ENCODE peak calls at places on chromosomes 12 and 14, in five cellular contexts. One of them, this sample, is unnamed.

GRCh38 chr14:39097159-39097558 is 5.9 kb downstream of the SEC23A start:
- DNase-seq in stomach: no peak
- DNase-seq in tibial nerve: no peak
- DNase-seq in sigmoid colon: no peak
- DNase-seq in upper lobe of left lung: no peak
- DNase-seq in this sample: no peak

GRCh38 chr12:121577443-121578180 is 3.2 kb downstream of the KDM2B start:
- DNase-seq in stomach: no peak
- DNase-seq in tibial nerve: no peak
- DNase-seq in sigmoid colon: no peak
- DNase-seq in upper lobe of left lung: no peak
- DNase-seq in this sample: peak

GRCh38 chr14:85399196-85399595 is 130.7 kb upstream of the FLRT2 start:
- DNase-seq in stomach: no peak
- DNase-seq in tibial nerve: no peak
- DNase-seq in sigmoid colon: no peak
- DNase-seq in upper lobe of left lung: no peak
- DNase-seq in this sample: no peak

GRCh38 chr14:99055019-99055418 is 217.0 kb downstream of the BCL11B start:
- DNase-seq in stomach: no peak
- DNase-seq in tibial nerve: no peak
- DNase-seq in sigmoid colon: no peak
- DNase-seq in upper lobe of left lung: no peak
- DNase-seq in this sample: no peak

GRCh38 chr14:59337151-59337611 is 128.0 kb downstream of the GPR135 start:
- DNase-seq in stomach: peak
- DNase-seq in tibial nerve: peak
- DNase-seq in sigmoid colon: peak
- DNase-seq in upper lobe of left lung: peak
- DNase-seq in this sample: peak

GRCh38 chr12:109999983-110000505 is 814 bp downstream of the ANKRD13A start:
- DNase-seq in stomach: peak
- DNase-seq in tibial nerve: no peak
- DNase-seq in sigmoid colon: no peak
- DNase-seq in upper lobe of left lung: peak
- DNase-seq in this sample: peak

GRCh38 chr12:52208424-52209165 is 16.8 kb upstream of the KRT80 start:
- DNase-seq in stomach: no peak
- DNase-seq in tibial nerve: no peak
- DNase-seq in sigmoid colon: peak
- DNase-seq in upper lobe of left lung: no peak
- DNase-seq in this sample: no peak

GRCh38 chr12:127393896-127394295 is 873.1 kb upstream of the TMEM132C start:
- DNase-seq in stomach: no peak
- DNase-seq in tibial nerve: no peak
- DNase-seq in sigmoid colon: no peak
- DNase-seq in upper lobe of left lung: no peak
- DNase-seq in this sample: no peak

GRCh38 chr12:93937812-93938211 is 210.6 kb upstream of the PLXNC1 start:
- DNase-seq in stomach: no peak
- DNase-seq in tibial nerve: no peak
- DNase-seq in sigmoid colon: no peak
- DNase-seq in upper lobe of left lung: no peak
- DNase-seq in this sample: no peak

GRCh38 chr12:21350975-21351374 is 16.3 kb upstream of the SLCO1A2 start:
- DNase-seq in stomach: no peak
- DNase-seq in tibial nerve: no peak
- DNase-seq in sigmoid colon: no peak
- DNase-seq in upper lobe of left lung: no peak
- DNase-seq in this sample: no peak
- TF ChIP-seq EP300 in stomach: no peak
- TF ChIP-seq EP300 in tibial nerve: no peak
- TF ChIP-seq EP300 in sigmoid colon: no peak
- TF ChIP-seq EP300 in upper lobe of left lung: no peak
- TF ChIP-seq EP300 in this sample: no peak

DNA sequence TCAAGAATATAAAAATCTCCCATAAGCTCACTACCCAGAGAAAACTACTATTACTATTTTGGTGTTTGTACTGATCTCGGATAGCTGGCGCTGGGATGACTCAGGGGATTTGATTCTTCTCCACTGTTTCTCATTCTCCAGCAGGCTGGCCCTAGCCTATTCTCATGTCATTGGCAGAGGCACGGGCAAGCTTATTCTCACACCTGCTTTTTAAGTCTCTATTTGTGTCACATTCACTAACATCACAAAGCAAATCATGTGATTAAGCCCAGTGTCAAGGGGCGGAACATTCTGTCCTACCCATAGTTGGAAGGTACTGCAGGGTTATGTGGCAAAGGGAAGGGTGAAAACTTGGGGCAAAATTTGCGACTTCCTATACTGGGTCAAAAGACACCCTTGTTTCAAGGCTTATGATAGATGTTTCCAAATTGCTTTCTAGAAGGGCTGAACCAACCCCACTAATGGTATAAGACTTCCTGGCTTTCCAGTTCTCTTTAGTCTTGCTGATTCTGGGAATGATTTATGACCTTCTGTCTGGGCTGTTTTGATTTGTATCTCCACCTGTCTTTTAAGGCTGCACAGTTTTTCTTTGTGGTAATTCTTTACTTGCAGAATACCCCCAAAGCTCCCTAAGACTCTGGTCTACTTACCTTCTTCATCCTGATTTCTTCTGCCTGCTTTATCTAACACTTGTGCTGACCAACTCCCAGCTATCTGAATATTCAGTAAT is 406.4 kb downstream of the NRXN3 start:
- DNase-seq in stomach: no peak
- DNase-seq in tibial nerve: no peak
- DNase-seq in sigmoid colon: no peak
- DNase-seq in upper lobe of left lung: no peak
- DNase-seq in this sample: no peak
- H3K27ac ChIP-seq in stomach: no peak
- H3K27ac ChIP-seq in tibial nerve: no peak
- H3K27ac ChIP-seq in sigmoid colon: no peak
- H3K27ac ChIP-seq in upper lobe of left lung: no peak
- H3K27ac ChIP-seq in this sample: no peak

DNA sequence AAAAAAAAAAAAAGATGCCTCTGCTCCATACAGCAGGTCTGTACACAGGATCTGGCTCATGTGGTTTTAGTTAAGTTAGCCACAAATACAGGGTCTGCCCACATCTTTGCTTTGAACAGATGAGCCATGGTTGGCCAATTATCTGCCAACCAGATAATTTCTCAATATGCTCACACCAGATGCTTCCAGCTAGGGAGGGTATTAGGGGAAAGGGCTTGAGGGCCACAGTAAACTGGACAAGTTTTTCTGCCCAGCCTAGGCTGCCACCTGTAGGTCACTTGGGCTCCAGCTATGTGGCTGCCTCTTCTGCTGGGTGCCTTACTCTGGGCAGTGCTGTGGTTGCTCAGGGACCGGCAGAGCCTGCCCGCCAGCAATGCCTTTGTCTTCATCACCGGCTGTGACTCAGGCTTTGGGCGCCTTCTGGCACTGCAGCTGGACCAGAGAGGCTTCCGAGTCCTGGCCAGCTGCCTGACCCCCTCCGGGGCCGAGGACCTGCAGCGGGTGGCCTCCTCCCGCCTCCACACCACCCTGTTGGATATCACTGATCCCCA is 776 bp downstream of the RDH5 start:
- DNase-seq in stomach: peak
- DNase-seq in tibial nerve: peak
- DNase-seq in sigmoid colon: peak
- DNase-seq in upper lobe of left lung: peak
- DNase-seq in this sample: no peak
- TF ChIP-seq POLR2A in stomach: no peak
- TF ChIP-seq POLR2A in tibial nerve: no peak
- TF ChIP-seq POLR2A in sigmoid colon: no peak
- TF ChIP-seq POLR2A in upper lobe of left lung: no peak
- TF ChIP-seq POLR2A in this sample: no peak

DNA sequence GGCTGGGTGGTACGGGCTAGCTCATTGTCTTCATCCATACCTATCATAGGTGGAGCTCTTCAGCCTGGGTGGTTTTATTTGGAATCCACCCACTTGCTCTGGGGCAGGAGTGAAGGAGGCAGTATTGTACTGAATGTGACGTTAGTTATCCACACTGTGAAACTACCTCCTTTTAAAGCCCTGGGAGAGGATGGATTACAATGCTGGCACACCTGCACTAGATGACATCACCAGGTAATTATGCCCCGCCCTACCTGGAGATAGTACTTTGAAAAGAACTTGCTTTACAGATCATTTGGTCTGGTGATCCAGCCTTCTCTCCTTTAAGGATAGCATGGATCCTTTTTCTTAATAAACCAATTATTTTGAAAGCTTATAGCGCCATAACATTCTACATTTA is 78.0 kb downstream of the B4GALNT3 start:
- DNase-seq in stomach: peak
- DNase-seq in tibial nerve: no peak
- DNase-seq in sigmoid colon: no peak
- DNase-seq in upper lobe of left lung: no peak
- DNase-seq in this sample: no peak
- TF ChIP-seq EP300 in stomach: no peak
- TF ChIP-seq EP300 in tibial nerve: no peak
- TF ChIP-seq EP300 in sigmoid colon: no peak
- TF ChIP-seq EP300 in upper lobe of left lung: no peak
- TF ChIP-seq EP300 in this sample: no peak

DNA sequence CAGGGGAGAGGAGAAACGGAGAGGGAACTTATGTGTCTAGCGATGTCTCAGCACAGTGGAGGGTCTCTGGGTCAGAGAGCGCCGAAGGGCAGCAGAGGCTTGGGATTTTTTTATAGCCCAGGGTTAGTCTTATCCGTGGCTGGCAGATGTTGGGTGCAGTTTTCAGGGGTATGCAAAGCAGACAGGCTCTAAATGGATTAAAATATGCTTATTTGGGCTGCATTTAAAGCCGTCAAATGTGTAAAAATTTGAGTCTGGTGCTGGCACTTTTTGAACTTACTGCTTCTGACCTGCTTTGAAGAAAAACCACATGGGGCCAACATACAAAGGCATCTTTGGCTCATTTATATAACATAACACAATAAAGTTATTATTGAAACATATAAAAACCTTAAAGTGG is 178.8 kb downstream of the ESR2 start:
- DNase-seq in stomach: no peak
- DNase-seq in tibial nerve: no peak
- DNase-seq in sigmoid colon: no peak
- DNase-seq in upper lobe of left lung: no peak
- DNase-seq in this sample: no peak
- H3K27ac ChIP-seq in stomach: no peak
- H3K27ac ChIP-seq in tibial nerve: no peak
- H3K27ac ChIP-seq in sigmoid colon: no peak
- H3K27ac ChIP-seq in upper lobe of left lung: no peak
- H3K27ac ChIP-seq in this sample: no peak

DNA sequence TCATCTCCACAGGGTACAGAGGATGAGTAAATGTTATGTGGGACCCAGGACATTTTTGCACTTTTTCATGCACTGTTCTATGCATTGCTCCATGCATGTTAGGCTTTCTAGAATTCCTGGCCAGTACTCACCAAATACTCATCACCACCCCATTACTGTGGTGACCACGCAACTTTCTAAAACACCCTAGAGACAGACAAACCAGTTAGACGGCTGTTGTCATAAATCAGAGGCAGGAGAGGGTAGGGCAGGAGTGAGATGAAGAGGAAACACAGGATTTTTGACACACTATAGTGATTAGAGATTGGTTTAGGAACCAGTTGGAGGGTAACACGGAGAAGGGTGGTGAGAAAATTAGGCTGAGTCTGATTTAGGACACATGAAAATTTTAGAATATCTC is 59.3 kb downstream of the IFNG start:
- DNase-seq in stomach: no peak
- DNase-seq in tibial nerve: no peak
- DNase-seq in sigmoid colon: no peak
- DNase-seq in upper lobe of left lung: no peak
- DNase-seq in this sample: no peak
- TF ChIP-seq POLR2A in stomach: no peak
- TF ChIP-seq POLR2A in tibial nerve: no peak
- TF ChIP-seq POLR2A in sigmoid colon: no peak
- TF ChIP-seq POLR2A in upper lobe of left lung: no peak
- TF ChIP-seq POLR2A in this sample: no peak

GRCh38 chr14:100815478-100816285 is 10.2 kb upstream of the MEG3 start:
- DNase-seq in stomach: no peak
- DNase-seq in tibial nerve: no peak
- DNase-seq in sigmoid colon: no peak
- DNase-seq in upper lobe of left lung: no peak
- DNase-seq in this sample: peak

GRCh38 chr14:100816950-100817901 is 8.7 kb upstream of the MEG3 start:
- DNase-seq in stomach: no peak
- DNase-seq in tibial nerve: no peak
- DNase-seq in sigmoid colon: no peak
- DNase-seq in upper lobe of left lung: no peak
- DNase-seq in this sample: peak

GRCh38 chr14:100819453-100819828 is 6.5 kb upstream of the MEG3 start:
- DNase-seq in stomach: no peak
- DNase-seq in tibial nerve: no peak
- DNase-seq in sigmoid colon: no peak
- DNase-seq in upper lobe of left lung: no peak
- DNase-seq in this sample: no peak

GRCh38 chr14:100818221-100818699 is 7.7 kb upstream of the MEG3 start:
- DNase-seq in stomach: no peak
- DNase-seq in tibial nerve: no peak
- DNase-seq in sigmoid colon: no peak
- DNase-seq in upper lobe of left lung: no peak
- DNase-seq in this sample: no peak

GRCh38 chr14:100816286-100816949 is 9.5 kb upstream of the MEG3 start:
- DNase-seq in stomach: no peak
- DNase-seq in tibial nerve: no peak
- DNase-seq in sigmoid colon: no peak
- DNase-seq in upper lobe of left lung: no peak
- DNase-seq in this sample: no peak
- TF ChIP-seq EP300 in stomach: no peak
- TF ChIP-seq EP300 in tibial nerve: no peak
- TF ChIP-seq EP300 in sigmoid colon: no peak
- TF ChIP-seq EP300 in upper lobe of left lung: no peak
- TF ChIP-seq EP300 in this sample: no peak

DNA sequence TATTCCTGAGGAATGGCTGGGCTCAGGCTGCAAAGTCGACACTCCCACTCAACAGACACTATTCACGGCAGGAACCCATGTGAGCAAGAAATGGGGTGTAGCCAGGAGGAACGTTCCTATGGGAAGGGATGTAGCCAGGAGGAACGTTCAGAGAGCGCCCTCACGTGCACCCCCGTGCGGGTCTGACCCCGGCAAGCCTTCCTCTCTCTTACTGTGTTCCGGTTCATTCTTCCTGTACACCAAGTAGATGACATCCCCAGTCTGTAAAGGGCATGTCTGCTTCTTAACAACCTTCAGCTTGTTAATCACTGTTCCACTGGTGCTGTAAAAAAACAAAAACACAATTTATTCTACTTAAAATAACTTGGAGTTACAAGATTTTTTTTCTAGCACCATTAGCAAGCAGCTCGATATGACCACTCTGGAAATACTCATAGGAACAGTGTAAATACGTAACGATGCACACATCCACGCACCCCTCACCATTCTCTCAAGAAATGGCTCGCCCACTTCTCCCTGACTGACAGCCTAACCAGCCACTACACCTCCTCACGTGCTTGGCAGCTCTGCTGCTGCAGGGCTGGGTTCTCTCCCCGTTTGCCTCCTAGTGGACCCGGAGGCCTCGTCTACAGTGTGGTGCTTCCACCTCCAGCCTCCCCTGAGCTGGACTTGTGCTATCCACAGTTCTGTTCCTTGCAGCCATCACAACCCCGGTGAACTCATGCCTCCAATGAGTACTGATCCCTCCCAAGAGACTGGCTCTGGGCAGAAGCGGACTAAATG is 15.1 kb downstream of the CHFR start:
- DNase-seq in stomach: no peak
- DNase-seq in tibial nerve: no peak
- DNase-seq in sigmoid colon: no peak
- DNase-seq in upper lobe of left lung: no peak
- DNase-seq in this sample: no peak
- H3K27ac ChIP-seq in stomach: no peak
- H3K27ac ChIP-seq in tibial nerve: no peak
- H3K27ac ChIP-seq in sigmoid colon: no peak
- H3K27ac ChIP-seq in upper lobe of left lung: no peak
- H3K27ac ChIP-seq in this sample: no peak

GRCh38 chr14:100687386-100687785 is 39.3 kb upstream of the DLK1 start:
- DNase-seq in stomach: no peak
- DNase-seq in tibial nerve: no peak
- DNase-seq in sigmoid colon: no peak
- DNase-seq in upper lobe of left lung: no peak
- DNase-seq in this sample: no peak
- TF ChIP-seq POLR2A in stomach: no peak
- TF ChIP-seq POLR2A in tibial nerve: no peak
- TF ChIP-seq POLR2A in sigmoid colon: no peak
- TF ChIP-seq POLR2A in upper lobe of left lung: no peak
- TF ChIP-seq POLR2A in this sample: no peak

This sample was measured in ovary.